ENCODE peak calls at places on chromosomes 16 and 17, in nine cellular contexts. F is heart left ventricle, G is A549, Q is HepG2, E is testis, Z is IMR-90, O is uterus, R is sigmoid colon, S is right lobe of liver. B is an unnamed sample.

GRCh38 chr17:82200743-82201497 is 11.7 kb downstream of the CCDC57 start:
- DNase-seq in F (no peak), G (no peak), Q (no peak), E (no peak), Z (no peak), O (no peak), R (no peak), S (no peak), B (no peak)

GRCh38 chr16:62066747-62067146 is 30.5 kb upstream of the CDH8 start:
- DNase-seq in F (no peak), G (no peak), Q (no peak), E (no peak), Z (no peak), O (no peak), R (no peak), S (no peak), B (no peak)

GRCh38 chr17:18974407-18975149 is 22.6 kb downstream of the SLC5A10 start:
- DNase-seq in F (no peak), G (no peak), Q (no peak), E (no peak), Z (peak), O (no peak), R (no peak), S (no peak), B (no peak)

GRCh38 chr16:14186007-14186953 is 115.2 kb downstream of the MRTFB start:
- DNase-seq in F (peak), G (peak), Q (no peak), E (no peak), Z (peak), O (peak), R (no peak), S (no peak), B (no peak)

GRCh38 chr17:9406046-9406631 is 169.5 kb downstream of the STX8 start:
- DNase-seq in F (no peak), G (no peak), Q (no peak), E (no peak), Z (peak), O (no peak), R (no peak), S (no peak), B (no peak)

GRCh38 chr16:76854234-76854633 is 336.8 kb upstream of the MON1B start:
- DNase-seq in F (no peak), G (peak), Q (peak), E (no peak), Z (no peak), O (no peak), R (no peak), S (no peak), B (no peak)

GRCh38 chr16:9908613-9909012 is 273.6 kb downstream of the GRIN2A start:
- DNase-seq in F (peak), G (no peak), Q (no peak), E (peak), Z (no peak), O (peak), R (no peak), S (no peak), B (no peak)

GRCh38 chr16:81810894-81811538 is 31.9 kb downstream of the PLCG2 start:
- DNase-seq in F (no peak), G (no peak), Q (no peak), E (no peak), Z (no peak), O (no peak), R (no peak), S (no peak), B (no peak)

GRCh38 chr16:311725-312124 is 28.8 kb downstream of the PDIA2 start:
- DNase-seq in F (no peak), G (no peak), Q (no peak), E (no peak), Z (no peak), O (no peak), R (no peak), S (no peak), B (no peak)

GRCh38 chr17:5584383-5584951 is at the start of gene NLRP1:
- DNase-seq in F (peak), G (peak), Q (peak), E (peak), Z (peak), O (peak), R (peak), S (peak), B (peak)

GRCh38 chr17:47239663-47240374 is 13.8 kb upstream of the ITGB3 start:
- DNase-seq in F (peak), G (peak), Q (no peak), E (peak), Z (peak), O (peak), R (peak), S (peak), B (peak)

GRCh38 chr16:25014500-25015147 is 545 bp downstream of the ARHGAP17 start:
- DNase-seq in F (peak), G (peak), Q (peak), E (peak), Z (peak), O (peak), R (peak), S (peak), B (peak)

GRCh38 chr17:18932360-18933055 is 19.5 kb upstream of the SLC5A10 start:
- DNase-seq in F (no peak), G (no peak), Q (no peak), E (no peak), Z (no peak), O (no peak), R (no peak), S (no peak), B (no peak)

DNA sequence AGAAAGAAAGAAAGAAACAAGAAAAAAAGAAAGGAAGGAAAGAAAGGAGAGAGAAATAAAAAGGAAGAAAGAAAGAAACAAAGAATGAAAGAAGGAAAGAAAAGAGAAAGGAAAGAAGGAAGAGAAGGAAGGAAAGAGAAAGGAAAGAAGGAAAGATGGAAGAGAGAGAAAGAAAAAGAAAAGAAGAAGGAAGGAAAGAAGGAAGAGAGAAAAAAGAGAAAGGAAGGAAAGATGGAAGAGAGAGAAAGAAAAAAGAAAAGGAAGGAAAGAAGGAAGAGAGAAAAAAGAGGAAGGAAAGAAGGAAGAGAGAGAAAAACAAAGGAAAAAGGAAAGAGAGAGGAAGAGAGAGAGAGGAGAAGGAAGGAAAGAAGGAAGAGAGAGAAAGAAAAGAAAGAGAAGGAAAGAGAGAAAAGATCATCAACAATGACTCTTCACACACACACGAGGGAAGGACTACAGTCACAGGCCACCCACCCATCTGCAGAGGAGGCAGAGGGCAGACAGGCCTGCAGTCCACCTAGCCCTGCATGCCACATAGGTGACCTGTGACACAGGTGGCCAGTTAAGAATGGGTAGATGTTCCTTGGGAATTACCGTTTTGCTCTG is 23.9 kb downstream of the VWA3A start:
- DNase-seq in F (no peak), G (no peak), Q (no peak), E (no peak), Z (no peak), O (no peak), R (no peak), S (no peak), B (no peak)
- TF ChIP-seq CTCF in F (no peak), G (no peak), Q (no peak), E (no peak), Z (no peak), O (no peak), R (no peak), S (no peak), B (no peak)

GRCh38 chr16:3577302-3577752 is at the start of gene NLRC3:
- DNase-seq in F (no peak), G (no peak), Q (no peak), E (no peak), Z (no peak), O (no peak), R (no peak), S (no peak), B (no peak)
- H3K4me3 ChIP-seq in F (peak), G (no peak), Q (no peak), E (no peak), Z (no peak), O (no peak), R (peak), S (peak), B (no peak)

GRCh38 chr16:89688395-89688794 is 1.9 kb downstream of the CDK10 start:
- DNase-seq in F (no peak), G (no peak), Q (no peak), E (no peak), Z (no peak), O (no peak), R (no peak), S (no peak), B (no peak)

GRCh38 chr16:89685916-89686315 is 573 bp upstream of the CDK10 start:
- DNase-seq in F (no peak), G (no peak), Q (no peak), E (no peak), Z (no peak), O (no peak), R (no peak), S (no peak), B (no peak)

GRCh38 chr16:89687092-89687940 is 827 bp downstream of the CDK10 start:
- DNase-seq in F (no peak), G (peak), Q (peak), E (no peak), Z (peak), O (no peak), R (no peak), S (peak), B (no peak)

GRCh38 chr16:89689142-89689541 is 2.7 kb downstream of the CDK10 start:
- DNase-seq in F (no peak), G (no peak), Q (no peak), E (no peak), Z (no peak), O (no peak), R (no peak), S (no peak), B (no peak)

GRCh38 chr16:89686520-89687091 is at the start of gene CDK10:
- DNase-seq in F (peak), G (peak), Q (no peak), E (peak), Z (peak), O (peak), R (peak), S (peak), B (peak)
- TF ChIP-seq POLR2A in F (peak), G (peak), Q (no peak), E (peak), Z (peak), O (peak), R (peak), S (peak), B (no peak)

DNA sequence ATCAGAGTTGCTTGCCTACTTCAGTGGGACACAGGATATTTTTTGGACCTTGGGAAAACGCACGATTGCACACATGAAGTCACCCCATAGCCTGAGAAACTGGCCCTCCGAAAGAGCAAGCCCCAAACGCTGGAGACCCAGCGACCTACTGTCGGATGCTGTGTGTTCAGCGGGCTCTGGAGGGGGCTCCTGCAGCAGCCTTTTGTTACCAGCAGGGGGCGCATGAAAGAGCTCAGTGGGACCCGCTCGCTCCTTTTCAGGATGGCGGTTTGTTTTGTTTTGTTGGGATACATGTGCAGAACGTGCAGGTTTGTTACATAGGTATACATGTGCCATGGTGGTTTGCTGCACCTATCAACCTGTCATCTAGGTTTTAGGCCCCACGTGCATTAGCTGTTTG is 28.4 kb downstream of the MYH3 start:
- DNase-seq in F (no peak), G (peak), Q (no peak), E (peak), Z (no peak), O (no peak), R (no peak), S (no peak), B (no peak)
- TF ChIP-seq CTCF in F (peak), G (peak), Q (peak), E (peak), Z (no peak), O (peak), R (no peak), S (no peak), B (no peak)

GRCh38 chr17:45229681-45230409 is 8.2 kb downstream of the FMNL1 start:
- DNase-seq in F (no peak), G (no peak), Q (no peak), E (no peak), Z (no peak), O (no peak), R (no peak), S (no peak), B (peak)

GRCh38 chr17:45227101-45227591 is 5.5 kb downstream of the FMNL1 start:
- DNase-seq in F (peak), G (no peak), Q (no peak), E (no peak), Z (no peak), O (no peak), R (no peak), S (no peak), B (peak)

GRCh38 chr17:45228985-45229517 is 7.4 kb downstream of the FMNL1 start:
- DNase-seq in F (peak), G (peak), Q (peak), E (peak), Z (peak), O (peak), R (peak), S (peak), B (peak)

GRCh38 chr17:45227631-45228120 is 6.0 kb downstream of the FMNL1 start:
- DNase-seq in F (no peak), G (no peak), Q (no peak), E (no peak), Z (no peak), O (no peak), R (no peak), S (no peak), B (no peak)

GRCh38 chr17:45228121-45228941 is 6.6 kb downstream of the FMNL1 start:
- DNase-seq in F (no peak), G (peak), Q (no peak), E (no peak), Z (no peak), O (no peak), R (no peak), S (no peak), B (no peak)
- H3K4me3 ChIP-seq in F (peak), G (no peak), Q (peak), E (no peak), Z (no peak), O (no peak), R (no peak), S (no peak), B (no peak)

DNA sequence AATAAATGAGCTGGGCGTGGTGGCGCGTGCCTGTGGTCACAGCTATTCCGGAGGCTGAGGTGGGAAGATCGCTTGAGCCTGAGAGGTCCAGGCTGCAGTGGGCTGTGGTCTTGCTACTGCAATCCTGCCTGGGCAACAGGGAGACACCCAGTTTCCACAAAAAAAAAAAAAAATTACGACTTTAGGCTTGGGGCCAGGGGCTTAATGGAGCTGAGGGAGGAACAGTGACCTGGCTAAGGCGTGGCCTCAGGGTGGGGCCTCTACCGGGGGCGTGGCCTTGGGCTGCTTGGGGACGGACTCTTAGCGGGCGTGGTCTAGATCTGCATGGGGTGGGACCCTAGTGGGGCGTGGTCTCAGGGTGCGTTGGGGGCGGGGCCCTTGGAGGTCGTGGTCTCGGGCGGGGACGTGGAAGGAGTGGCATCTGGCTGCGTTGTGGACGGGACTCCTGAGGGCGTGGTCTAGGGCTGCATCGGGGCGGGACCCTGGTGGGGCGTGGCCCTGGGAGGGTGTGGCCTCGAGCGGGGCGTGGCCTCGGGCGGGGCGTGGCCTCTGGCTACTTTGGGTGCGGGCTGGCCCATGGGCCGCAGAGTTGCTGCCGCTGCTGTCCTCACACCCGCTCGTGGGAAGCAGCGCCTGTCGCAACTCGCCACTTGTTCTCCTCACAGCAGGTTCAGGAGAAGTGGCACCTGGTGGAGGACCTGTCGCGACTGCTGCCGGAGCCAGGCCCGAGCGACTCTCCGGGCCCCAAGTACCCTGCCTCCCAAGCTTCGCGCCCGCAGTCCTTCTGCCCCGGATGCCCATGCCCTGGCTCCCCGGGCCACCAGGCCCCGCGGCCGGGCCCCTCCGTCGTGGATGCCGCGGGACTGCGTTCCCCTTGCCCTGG is 5.8 kb upstream of the C17orf99 start:
- DNase-seq in F (peak), G (peak), Q (peak), E (peak), Z (peak), O (peak), R (peak), S (peak), B (peak)
- TF ChIP-seq POLR2A in F (peak), G (peak), Q (peak), E (no peak), Z (no peak), O (peak), R (no peak), S (peak), B (no peak)

DNA sequence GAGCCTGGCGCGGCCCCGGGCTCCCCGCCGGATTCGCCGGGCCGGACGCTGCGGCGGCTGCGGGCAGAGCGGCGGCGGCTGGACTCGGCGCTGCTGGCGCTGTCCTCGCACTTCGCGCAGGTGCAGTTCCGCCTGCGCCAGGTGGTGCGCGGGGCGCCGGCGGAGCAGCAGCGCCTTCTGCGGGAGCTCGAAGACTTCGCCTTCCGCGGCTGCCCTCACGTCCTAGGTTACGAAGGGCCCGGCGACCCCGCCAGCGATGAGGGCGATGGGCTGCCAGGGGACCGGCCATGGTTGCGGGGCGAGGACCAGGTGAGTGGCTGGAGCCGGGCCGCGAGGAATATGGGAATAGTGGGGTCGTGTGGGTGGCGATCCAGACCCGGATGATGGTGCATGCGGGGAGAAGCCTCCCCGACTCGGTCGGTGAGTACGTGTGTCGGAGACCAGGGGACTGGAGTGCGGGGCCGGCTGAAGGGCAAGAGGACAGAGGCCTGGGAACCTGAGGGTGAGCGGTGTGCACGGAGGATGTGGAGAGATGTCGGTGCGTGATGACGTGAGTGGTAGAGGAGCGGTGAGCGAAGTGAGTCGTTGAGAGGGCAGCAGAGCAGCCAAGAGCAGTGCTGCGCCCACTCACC is 517 bp downstream of the RUNDC1 start:
- DNase-seq in F (peak), G (peak), Q (peak), E (peak), Z (peak), O (no peak), R (peak), S (peak), B (no peak)
- TF ChIP-seq CTCF in F (no peak), G (peak), Q (peak), E (no peak), Z (no peak), O (no peak), R (no peak), S (no peak), B (no peak)

GRCh38 chr17:80455328-80455710 is 21.1 kb downstream of the NPTX1 start:
- DNase-seq in F (no peak), G (no peak), Q (peak), E (peak), Z (peak), O (peak), R (no peak), S (peak), B (no peak)

GRCh38 chr17:80454557-80455327 is 21.7 kb downstream of the NPTX1 start:
- DNase-seq in F (peak), G (peak), Q (peak), E (peak), Z (peak), O (peak), R (peak), S (peak), B (peak)

GRCh38 chr17:80456465-80457235 is 19.8 kb downstream of the NPTX1 start:
- DNase-seq in F (peak), G (no peak), Q (no peak), E (peak), Z (no peak), O (peak), R (peak), S (no peak), B (no peak)

GRCh38 chr17:80457236-80457856 is 19.1 kb downstream of the NPTX1 start:
- DNase-seq in F (no peak), G (no peak), Q (no peak), E (no peak), Z (no peak), O (no peak), R (no peak), S (no peak), B (no peak)

GRCh38 chr17:80455784-80456183 is 20.6 kb downstream of the NPTX1 start:
- DNase-seq in F (no peak), G (no peak), Q (peak), E (no peak), Z (no peak), O (no peak), R (no peak), S (no peak), B (no peak)
- H3K4me3 ChIP-seq in F (peak), G (no peak), Q (peak), E (no peak), Z (no peak), O (no peak), R (peak), S (peak), B (no peak)

B was measured in lower leg skin.